ENCODE peak calls at places on chromosomes 3 and 15, in eight cellular contexts. V is GM12864, T is fibroblast of lung, B is WERI-Rb-1, C is astrocyte, F is K562, U is brain microvascular endothelial cell, Y is cardiac muscle cell. L is an unnamed sample.

GRCh38 chr3:51585197-51585596 is 46.7 kb downstream of the RAD54L2 start:
- DNase-seq in T (no peak), C (no peak), Y (no peak), U (no peak), F (no peak), B (no peak), V (no peak), L (no peak)

GRCh38 chr15:42065008-42065407 is 29.4 kb downstream of the PLA2G4D start:
- DNase-seq in Y (no peak), V (no peak), C (no peak), T (no peak), F (no peak), U (no peak), B (no peak), L (no peak)

GRCh38 chr3:177448987-177449975 is 252.0 kb upstream of the TBL1XR1 start:
- DNase-seq in C (peak), F (no peak), T (peak), V (peak), U (peak), Y (peak), B (no peak), L (no peak)

GRCh38 chr3:184004483-184004882 is 13.2 kb downstream of the ABCC5 start:
- DNase-seq in C (no peak), Y (no peak), U (no peak), T (no peak), F (no peak), B (no peak), V (no peak), L (no peak)

GRCh38 chr3:100317928-100318327 is 16.6 kb upstream of the NIT2 start:
- DNase-seq in F (no peak), V (no peak), T (no peak), Y (no peak), B (no peak), C (no peak), U (no peak), L (no peak)

GRCh38 chr3:66488492-66488891 is 12.3 kb downstream of the LRIG1 start:
- DNase-seq in C (no peak), F (no peak), V (no peak), T (no peak), B (no peak), U (no peak), Y (no peak), L (no peak)

GRCh38 chr3:139794469-139795265 is 116.9 kb upstream of the NMNAT3 start:
- DNase-seq in F (no peak), U (no peak), C (no peak), T (no peak), V (no peak), Y (no peak), B (no peak), L (no peak)

GRCh38 chr3:45337839-45338470 is 50.4 kb upstream of the LARS2 start:
- DNase-seq in B (no peak), T (no peak), F (no peak), Y (no peak), V (no peak), C (no peak), U (no peak), L (no peak)

GRCh38 chr3:140145501-140145900 is 210.5 kb downstream of the CLSTN2 start:
- DNase-seq in V (no peak), F (no peak), Y (no peak), B (no peak), T (no peak), C (no peak), U (no peak), L (no peak)

GRCh38 chr3:65793495-65794200 is 245.1 kb downstream of the MAGI1 start:
- DNase-seq in B (no peak), C (peak), U (no peak), V (no peak), F (no peak), Y (no peak), T (no peak), L (no peak)

GRCh38 chr3:118501152-118501551 is 533.5 kb downstream of the IGSF11 start:
- DNase-seq in C (peak), V (no peak), T (peak), U (no peak), F (no peak), B (no peak), Y (peak), L (peak)

GRCh38 chr15:87293016-87293415 is 963.5 kb downstream of the NTRK3 start:
- DNase-seq in V (no peak), B (no peak), U (no peak), C (no peak), Y (no peak), F (no peak), T (no peak), L (no peak)

GRCh38 chr3:51684971-51685751 is 14.1 kb downstream of the TEX264 start:
- DNase-seq in F (peak), U (no peak), T (no peak), Y (no peak), V (no peak), B (no peak), C (no peak), L (no peak)

GRCh38 chr3:156563900-156564682 is 9.2 kb upstream of the SSR3 start:
- DNase-seq in C (no peak), U (no peak), B (no peak), V (no peak), Y (no peak), F (no peak), T (no peak), L (no peak)

GRCh38 chr3:119098620-119099222 is 47.2 kb upstream of the TEX55 start:
- DNase-seq in V (peak), B (no peak), C (peak), U (peak), F (peak), Y (peak), T (peak), L (peak)

GRCh38 chr3:190205739-190206138 is 85.0 kb upstream of the P3H2 start:
- DNase-seq in F (no peak), C (peak), Y (peak), V (no peak), T (peak), B (no peak), U (peak), L (no peak)

GRCh38 chr3:112378989-112379692 is 46.2 kb downstream of the CD200 start:
- DNase-seq in F (no peak), C (peak), U (peak), T (peak), V (no peak), Y (peak), B (no peak), L (no peak)

GRCh38 chr15:32844118-32844711 is 126.4 kb downstream of the GREM1 start:
- DNase-seq in V (peak), F (peak), B (peak), Y (peak), T (peak), C (no peak), U (peak), L (no peak)

GRCh38 chr3:37711721-37712120 is 150.0 kb upstream of the CTDSPL start:
- DNase-seq in T (no peak), F (no peak), B (no peak), C (no peak), U (no peak), V (no peak), Y (no peak), L (no peak)

GRCh38 chr3:25547928-25548327 is 116.8 kb downstream of the TOP2B start:
- DNase-seq in Y (no peak), F (no peak), C (peak), B (no peak), T (no peak), U (no peak), V (no peak), L (no peak)

GRCh38 chr3:25547103-25547502 is 117.6 kb downstream of the TOP2B start:
- DNase-seq in V (no peak), T (no peak), Y (no peak), F (no peak), U (no peak), C (no peak), B (no peak), L (no peak)

GRCh38 chr3:25552251-25552650 is 112.5 kb downstream of the TOP2B start:
- DNase-seq in F (no peak), B (no peak), C (no peak), U (no peak), V (no peak), Y (no peak), T (no peak), L (no peak)

GRCh38 chr3:25554376-25554775 is 110.3 kb downstream of the TOP2B start:
- DNase-seq in U (no peak), C (peak), Y (no peak), T (no peak), F (no peak), B (no peak), V (no peak), L (no peak)

GRCh38 chr3:25548836-25549235 is 115.9 kb downstream of the TOP2B start:
- DNase-seq in C (peak), Y (no peak), V (no peak), T (no peak), U (no peak), F (no peak), B (no peak), L (no peak)
- TF ChIP-seq CTCF in C (no peak), Y (no peak), V (no peak), T (no peak), U (no peak), F (no peak), B (no peak), L (no peak)

GRCh38 chr3:40265181-40265580 is 44.3 kb upstream of the EIF1B start:
- DNase-seq in F (no peak), Y (no peak), U (no peak), V (no peak), T (no peak), C (no peak), B (no peak), L (no peak)

GRCh38 chr3:40262331-40262730 is 47.2 kb upstream of the EIF1B start:
- DNase-seq in B (no peak), U (no peak), Y (no peak), F (no peak), V (no peak), C (no peak), T (no peak), L (no peak)

GRCh38 chr3:40268708-40269524 is 40.6 kb upstream of the EIF1B start:
- DNase-seq in T (no peak), C (no peak), F (no peak), Y (no peak), U (no peak), V (no peak), B (no peak), L (no peak)

GRCh38 chr3:40264437-40264836 is 45.1 kb upstream of the EIF1B start:
- DNase-seq in V (no peak), B (no peak), F (no peak), Y (no peak), C (no peak), U (no peak), T (no peak), L (no peak)

GRCh38 chr3:40267940-40268707 is 41.4 kb upstream of the EIF1B start:
- DNase-seq in T (no peak), F (no peak), B (no peak), C (no peak), Y (peak), V (no peak), U (no peak), L (no peak)
- TF ChIP-seq CTCF in T (no peak), F (no peak), B (no peak), C (no peak), Y (no peak), V (no peak), U (no peak), L (no peak)

GRCh38 chr3:11898611-11899325 is 52.1 kb upstream of the TAMM41 start:
- DNase-seq in B (no peak), F (no peak), U (no peak), C (no peak), T (no peak), V (no peak), Y (no peak), L (no peak)
- TF ChIP-seq CTCF in B (no peak), F (no peak), U (no peak), C (no peak), T (no peak), V (no peak), Y (no peak), L (no peak)

GRCh38 chr15:68154923-68155559 is 50.1 kb downstream of the CALML4 start:
- DNase-seq in U (peak), B (peak), V (peak), C (peak), F (no peak), Y (peak), T (peak), L (peak)
- TF ChIP-seq CTCF in U (peak), B (peak), V (peak), C (peak), F (peak), Y (peak), T (peak), L (peak)

GRCh38 chr3:10709110-10709781 is 106.8 kb upstream of the SLC6A11 start:
- DNase-seq in F (no peak), B (peak), V (no peak), T (no peak), U (no peak), C (no peak), Y (no peak), L (no peak)
- TF ChIP-seq CTCF in F (peak), B (peak), V (no peak), T (no peak), U (peak), C (no peak), Y (no peak), L (no peak)

GRCh38 chr3:138113309-138113708 is 2.1 kb downstream of the DZIP1L start:
- DNase-seq in C (peak), F (no peak), T (no peak), B (no peak), U (no peak), Y (no peak), V (no peak), L (no peak)
- TF ChIP-seq CTCF in C (no peak), F (no peak), T (no peak), B (no peak), U (no peak), Y (no peak), V (no peak), L (no peak)

DNA sequence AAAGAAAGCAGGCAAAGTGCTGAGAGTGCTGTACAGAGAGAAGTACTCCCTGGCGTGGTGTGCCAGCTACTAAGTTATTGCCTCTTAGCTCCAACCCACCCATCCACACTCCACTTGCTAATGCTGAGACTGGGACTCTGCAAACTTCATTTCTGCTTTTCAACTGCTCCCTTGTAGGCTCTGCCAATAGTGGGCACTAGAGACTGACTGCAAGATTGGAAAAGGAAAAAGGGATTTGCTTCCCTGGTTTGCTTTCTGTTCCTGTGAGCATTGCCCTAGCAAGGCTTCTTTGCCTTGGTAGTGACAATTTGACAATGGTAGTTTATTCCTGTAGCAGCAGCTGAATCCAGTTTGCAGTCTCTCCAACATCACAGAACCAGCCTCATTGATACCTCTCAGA is 56.4 kb upstream of the TMEM108 start:
- DNase-seq in T (no peak), Y (no peak), F (no peak), B (no peak), C (no peak), U (no peak), V (no peak), L (no peak)
- TF ChIP-seq CTCF in T (no peak), Y (no peak), F (no peak), B (peak), C (no peak), U (no peak), V (no peak), L (no peak)

GRCh38 chr15:73284073-73284472 is 84.7 kb downstream of the HCN4 start:
- DNase-seq in F (no peak), U (no peak), V (no peak), Y (peak), T (peak), B (no peak), C (peak), L (no peak)
- TF ChIP-seq CTCF in F (peak), U (peak), V (peak), Y (peak), T (peak), B (no peak), C (no peak), L (no peak)

DNA sequence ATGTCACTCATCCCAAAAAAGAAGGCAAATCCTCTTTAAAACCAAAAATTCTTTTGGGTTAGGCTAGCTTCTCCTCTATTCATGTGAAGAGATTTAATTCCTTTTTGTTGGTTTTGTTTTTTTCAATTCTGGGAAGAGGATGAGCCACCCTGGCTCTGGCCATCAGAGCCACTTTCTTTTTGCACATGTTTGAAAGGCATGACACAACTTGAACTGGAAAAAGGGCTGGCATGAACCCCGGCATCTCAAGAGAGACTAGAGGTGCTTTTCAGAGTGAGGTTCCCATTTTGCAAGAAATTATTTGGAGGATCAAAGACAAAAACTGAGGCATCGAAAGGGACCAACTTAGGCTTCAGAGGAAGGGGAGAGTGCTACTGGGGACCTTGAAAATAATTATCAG is 73.6 kb downstream of the WWTR1 start:
- DNase-seq in B (no peak), U (no peak), Y (no peak), V (no peak), C (no peak), T (no peak), F (no peak), L (no peak)
- TF ChIP-seq CTCF in B (no peak), U (no peak), Y (no peak), V (no peak), C (no peak), T (no peak), F (no peak), L (no peak)

L was measured in nephron progenitor cell.